ENCODE peak calls at places on chromosome 13, in seven cellular contexts. R is uterus; N is progenitor cell of endocrine pancreas; Z is colonic mucosa; S is tibial artery; A is mesothelial cell of epicardium; J is CD8-positive, alpha-beta T cell. W is an unnamed sample.

GRCh38 chr13:113739527-113740285 is 19.3 kb upstream of the TMEM255B start:
- DNase-seq in R (no peak), N (no peak), A (peak), J (no peak), Z (no peak), S (no peak), W (no peak)

GRCh38 chr13:110499621-110500281 is 61.8 kb downstream of the RAB20 start:
- DNase-seq in S (no peak), J (no peak), Z (no peak), N (no peak), R (no peak), A (no peak), W (no peak)

GRCh38 chr13:114261328-114261965 is 20.0 kb upstream of the UPF3A start:
- DNase-seq in Z (no peak), S (no peak), J (no peak), A (no peak), R (no peak), N (no peak), W (no peak)

GRCh38 chr13:68535329-68535728 is 1305.2 kb upstream of the PCDH9 start:
- DNase-seq in S (no peak), A (no peak), R (no peak), J (no peak), N (no peak), Z (no peak), W (no peak)

GRCh38 chr13:111029957-111030609 is 85.0 kb upstream of the ARHGEF7 start:
- DNase-seq in J (no peak), A (no peak), S (no peak), Z (no peak), N (no peak), R (no peak), W (no peak)

GRCh38 chr13:20714563-20715339 is 11.3 kb downstream of the IL17D start:
- DNase-seq in A (no peak), S (peak), N (no peak), Z (no peak), R (no peak), J (no peak), W (peak)

GRCh38 chr13:43044720-43045301 is 21.4 kb downstream of the DNAJC15 start:
- DNase-seq in N (no peak), A (no peak), J (no peak), Z (no peak), S (no peak), R (no peak), W (no peak)

GRCh38 chr13:100588350-100589177 is at the start of gene GGACT:
- DNase-seq in S (peak), Z (peak), N (peak), R (peak), A (peak), J (peak), W (peak)

GRCh38 chr13:46552302-46552680 is 679 bp upstream of the LRCH1 start:
- DNase-seq in A (no peak), S (no peak), Z (peak), R (peak), N (no peak), J (no peak), W (no peak)

GRCh38 chr13:38914070-38914469 is 76.6 kb downstream of the STOML3 start:
- DNase-seq in R (no peak), N (no peak), Z (no peak), S (no peak), A (no peak), J (no peak), W (no peak)

GRCh38 chr13:112897956-112898785 is 70.8 kb upstream of the MCF2L start:
- DNase-seq in A (no peak), S (peak), R (no peak), N (no peak), Z (no peak), J (no peak), W (peak)

GRCh38 chr13:57624565-57625435 is 6.7 kb upstream of the PCDH17 start:
- DNase-seq in N (peak), J (no peak), S (no peak), A (no peak), R (no peak), Z (no peak), W (no peak)

GRCh38 chr13:28337196-28338045 is 157.5 kb downstream of the FLT1 start:
- DNase-seq in S (no peak), J (no peak), Z (no peak), N (no peak), R (no peak), A (no peak), W (no peak)

GRCh38 chr13:40064723-40065122 is 409.3 kb downstream of the COG6 start:
- DNase-seq in N (no peak), S (no peak), R (peak), Z (no peak), A (no peak), J (no peak), W (no peak)

GRCh38 chr13:62910541-62910940 is 1494.9 kb upstream of the PCDH20 start:
- DNase-seq in J (no peak), S (no peak), N (no peak), Z (no peak), R (no peak), A (no peak), W (no peak)

GRCh38 chr13:99307648-99308339 is 595 bp upstream of the GPR183 start:
- DNase-seq in R (no peak), A (no peak), N (no peak), J (peak), Z (no peak), S (peak), W (no peak)

GRCh38 chr13:101265934-101266333 is 150.4 kb downstream of the NALCN start:
- DNase-seq in R (no peak), Z (no peak), A (no peak), N (no peak), J (no peak), S (no peak), W (no peak)

GRCh38 chr13:67134322-67135129 is 95.6 kb downstream of the PCDH9 start:
- DNase-seq in S (no peak), N (no peak), R (no peak), A (no peak), Z (no peak), J (no peak), W (no peak)

GRCh38 chr13:89554801-89555200 is 1792.7 kb upstream of the MIR17HG start:
- DNase-seq in A (no peak), S (no peak), J (no peak), N (no peak), Z (no peak), R (no peak), W (no peak)

GRCh38 chr13:110347088-110347487 is 40.0 kb downstream of the COL4A2 start:
- DNase-seq in S (no peak), J (no peak), Z (no peak), A (no peak), R (no peak), N (no peak), W (no peak)

GRCh38 chr13:32515246-32515645 is 23.3 kb downstream of the N4BP2L2 start:
- DNase-seq in S (no peak), J (no peak), Z (no peak), R (no peak), N (no peak), A (no peak), W (no peak)

GRCh38 chr13:94309997-94310842 is 169.3 kb downstream of the DCT start:
- DNase-seq in N (no peak), Z (no peak), A (no peak), S (no peak), J (no peak), R (no peak), W (no peak)

GRCh38 chr13:41942462-41943094 is 18.3 kb downstream of the VWA8 start:
- DNase-seq in A (no peak), Z (no peak), N (no peak), J (no peak), R (no peak), S (no peak), W (no peak)

GRCh38 chr13:44021422-44021821 is 141.7 kb downstream of the LACC1 start:
- DNase-seq in A (no peak), R (no peak), Z (no peak), N (no peak), J (no peak), S (no peak), W (no peak)

GRCh38 chr13:74056829-74057564 is 77.2 kb downstream of the KLF12 start:
- DNase-seq in A (no peak), J (no peak), R (peak), Z (no peak), S (no peak), N (no peak), W (peak)

GRCh38 chr13:96816874-96817273 is 177.4 kb downstream of the OXGR1 start:
- DNase-seq in Z (no peak), R (no peak), J (no peak), A (no peak), S (no peak), N (no peak), W (no peak)

GRCh38 chr13:26867451-26868067 is 107.0 kb upstream of the GPR12 start:
- DNase-seq in A (no peak), J (no peak), R (no peak), N (peak), S (no peak), Z (peak), W (no peak)

GRCh38 chr13:79901336-79901735 is 420.4 kb downstream of the NDFIP2 start:
- DNase-seq in N (no peak), Z (no peak), R (no peak), A (no peak), J (no peak), S (no peak), W (no peak)

GRCh38 chr13:50386527-50387123 is 371.4 kb downstream of the KCNRG start:
- DNase-seq in J (no peak), R (no peak), Z (no peak), S (no peak), N (no peak), A (no peak), W (peak)

GRCh38 chr13:75947448-75947847 is 311.3 kb downstream of the LMO7 start:
- DNase-seq in N (no peak), J (no peak), A (no peak), R (no peak), S (no peak), Z (no peak), W (no peak)

GRCh38 chr13:96519380-96519779 is 429.5 kb downstream of the HS6ST3 start:
- DNase-seq in J (no peak), S (no peak), R (no peak), Z (no peak), A (no peak), N (no peak), W (no peak)

GRCh38 chr13:60047943-60048342 is 115.8 kb downstream of the DIAPH3 start:
- DNase-seq in J (no peak), Z (no peak), N (no peak), A (no peak), R (no peak), S (no peak), W (no peak)

GRCh38 chr13:81738364-81738763 is 1397.4 kb upstream of the SPRY2 start:
- DNase-seq in Z (no peak), J (no peak), N (no peak), R (no peak), S (no peak), A (no peak), W (no peak)

GRCh38 chr13:97911311-97912138 is 42.0 kb upstream of the IPO5 start:
- DNase-seq in J (no peak), Z (no peak), R (no peak), A (no peak), S (no peak), N (no peak), W (no peak)

GRCh38 chr13:47249296-47249695 is 352.4 kb upstream of the HTR2A start:
- DNase-seq in Z (no peak), R (no peak), A (no peak), N (no peak), J (no peak), S (no peak), W (no peak)

GRCh38 chr13:52695856-52696255 is 43.2 kb downstream of the SUGT1 start:
- DNase-seq in Z (no peak), S (no peak), R (no peak), A (no peak), J (no peak), N (no peak), W (no peak)

GRCh38 chr13:99383511-99383921 is 76.3 kb upstream of the GPR183 start:
- DNase-seq in R (no peak), A (no peak), J (peak), N (no peak), S (no peak), Z (no peak), W (no peak)

DNA sequence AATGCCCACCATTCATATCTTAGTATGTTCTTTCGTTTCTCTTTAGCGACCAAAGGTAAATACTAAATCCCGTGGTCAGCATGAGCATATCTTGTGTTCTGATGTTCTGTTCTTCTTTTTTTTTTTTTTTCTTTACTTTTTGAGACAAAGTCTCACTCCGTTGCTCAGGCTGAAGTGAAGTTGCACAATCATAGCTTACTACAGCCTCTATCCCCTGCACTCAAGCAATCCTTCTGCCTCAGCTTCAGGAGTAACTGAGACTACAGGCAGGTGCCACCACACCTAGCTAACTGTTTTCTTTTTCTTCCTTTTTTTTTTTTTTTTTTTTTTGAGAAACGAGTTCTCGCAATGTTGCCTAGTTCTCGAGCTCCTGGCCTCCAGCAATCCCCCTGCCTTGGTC is 60.9 kb upstream of the ATP12A start:
- DNase-seq in Z (no peak), R (no peak), N (no peak), J (no peak), A (no peak), S (no peak), W (no peak)
- TF ChIP-seq CTCF in Z (no peak), R (no peak), N (no peak), J (no peak), A (no peak), S (no peak), W (no peak)

DNA sequence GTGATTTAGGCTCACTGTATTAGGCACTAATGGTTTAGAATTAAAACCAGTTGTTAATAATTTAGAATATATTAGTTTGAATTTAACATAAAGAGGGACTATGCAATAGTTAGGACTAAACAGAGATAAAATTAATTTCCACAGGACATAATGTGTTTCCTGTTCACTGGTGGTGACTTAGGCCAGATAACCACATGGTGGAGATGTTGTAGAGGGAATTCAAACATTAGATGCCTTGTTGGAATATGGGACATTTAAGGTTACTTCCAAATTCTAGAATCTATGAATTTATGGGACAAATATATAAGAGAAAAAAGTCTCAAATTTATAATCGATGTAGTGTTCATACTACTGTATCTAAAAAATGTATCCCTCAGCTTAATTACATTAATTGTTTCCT is 615.5 kb upstream of the KLHL1 start:
- DNase-seq in R (no peak), N (no peak), J (no peak), S (no peak), A (no peak), Z (no peak), W (no peak)
- TF ChIP-seq CTCF in R (no peak), N (peak), J (no peak), S (no peak), A (no peak), Z (no peak), W (no peak)

DNA sequence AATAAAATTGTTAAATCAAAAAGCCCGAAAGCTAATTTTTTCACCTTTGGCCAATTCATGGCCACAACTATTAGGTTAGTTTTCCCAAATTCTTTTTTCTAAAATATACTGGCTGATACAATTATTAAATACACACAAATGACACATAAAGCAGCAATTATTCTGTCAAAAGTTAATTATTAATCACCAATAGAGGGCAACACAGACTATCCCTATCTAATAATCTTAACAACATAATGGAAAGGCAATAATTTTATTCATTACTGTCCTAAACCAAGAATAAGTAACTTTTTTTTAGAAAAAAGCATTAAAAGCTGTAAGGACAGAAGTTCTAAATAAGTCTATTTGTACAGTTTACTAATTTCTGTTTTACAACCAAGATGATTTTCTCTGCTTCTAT is 51.7 kb downstream of the KATNAL1 start:
- DNase-seq in A (no peak), N (no peak), J (no peak), Z (no peak), S (no peak), R (no peak), W (no peak)
- TF ChIP-seq CTCF in A (no peak), N (no peak), J (no peak), Z (no peak), S (no peak), R (peak), W (peak)

DNA sequence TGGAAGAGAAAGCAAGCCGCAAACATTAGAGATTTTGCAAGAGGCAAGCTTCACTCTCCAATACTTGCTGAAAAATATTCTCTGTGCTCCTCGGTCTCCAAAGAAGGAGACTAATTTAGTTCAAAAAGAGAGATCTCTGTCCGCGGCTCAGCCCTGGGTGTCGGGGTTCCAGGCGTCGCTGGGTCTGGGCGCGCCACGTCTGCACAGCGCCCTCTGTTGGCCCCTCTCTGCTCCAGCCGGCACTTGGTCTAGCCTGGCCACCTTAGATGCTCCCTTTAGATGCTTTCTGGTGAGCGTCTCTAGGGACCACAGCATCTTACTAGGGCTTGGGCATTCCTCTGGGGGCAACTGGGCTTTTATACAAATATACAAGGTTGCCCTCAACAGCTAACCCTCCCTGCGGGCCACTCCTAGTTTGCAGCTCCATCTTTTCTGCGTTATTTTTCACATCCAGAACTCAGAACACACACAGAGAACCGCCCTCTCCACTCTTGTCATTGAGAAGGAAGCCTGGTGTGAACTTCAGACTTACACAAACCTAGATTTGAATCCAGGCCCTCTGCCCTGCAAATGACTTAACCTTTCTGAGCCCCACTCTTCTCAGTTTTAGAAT is 78.3 kb downstream of the CYSLTR2 start:
- DNase-seq in A (no peak), S (no peak), Z (peak), J (peak), N (peak), R (no peak), W (peak)
- TF ChIP-seq CTCF in A (peak), S (peak), Z (peak), J (peak), N (peak), R (peak), W (peak)

GRCh38 chr13:22103046-22103445 is 432.2 kb downstream of the FGF9 start:
- DNase-seq in A (no peak), R (no peak), J (no peak), Z (no peak), N (no peak), S (no peak), W (no peak)
- TF ChIP-seq CTCF in A (no peak), R (no peak), J (no peak), Z (peak), N (peak), S (no peak), W (peak)

GRCh38 chr13:36872621-36873020 is 47.4 kb downstream of the SMAD9 start:
- DNase-seq in R (no peak), N (no peak), J (no peak), A (no peak), S (no peak), Z (peak), W (no peak)
- TF ChIP-seq CTCF in R (no peak), N (no peak), J (no peak), A (no peak), S (no peak), Z (no peak), W (no peak)

DNA sequence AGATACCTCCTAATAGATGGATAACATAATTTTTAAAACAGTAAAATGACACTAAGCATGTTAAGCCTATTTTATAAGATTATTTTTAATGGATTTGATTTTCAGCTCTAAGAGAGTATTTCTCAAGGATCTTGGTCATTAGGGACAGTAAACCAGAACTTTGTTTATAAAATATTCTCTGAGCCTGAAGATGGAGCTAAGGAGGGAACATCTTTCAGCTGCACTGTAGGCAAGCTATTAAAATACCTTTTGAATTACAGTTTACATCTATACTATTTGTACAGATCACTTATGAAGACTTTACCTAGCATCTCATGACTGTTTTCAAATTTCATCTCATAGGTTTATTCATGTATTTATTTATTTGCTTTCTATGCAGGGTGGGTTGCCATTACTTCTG is 345.3 kb downstream of the MYO16 start:
- DNase-seq in Z (no peak), S (no peak), J (no peak), A (no peak), N (no peak), R (no peak), W (no peak)
- TF ChIP-seq CTCF in Z (no peak), S (no peak), J (no peak), A (no peak), N (no peak), R (no peak), W (no peak)

W was measured in left ventricle myocardium inferior.